ENCODE peak calls at places on chromosomes 11 and 22, in four cellular contexts. I, Z, R and J are unnamed samples.

GRCh38 chr11:1307998-1308744 is 1.3 kb downstream of the TOLLIP start:
- DNase-seq in I (no peak), Z (no peak), R (peak), J (no peak)

GRCh38 chr11:122696662-122697061 is 41.1 kb downstream of the UBASH3B start:
- DNase-seq in I (no peak), Z (no peak), R (no peak), J (no peak)

GRCh38 chr11:101407324-101407723 is 176.5 kb downstream of the TRPC6 start:
- DNase-seq in Z (no peak), R (peak), I (no peak), J (no peak)

GRCh38 chr11:116192509-116193206 is 580.1 kb downstream of the BUD13 start:
- DNase-seq in Z (peak), R (no peak), I (no peak), J (no peak)

GRCh38 chr11:93849751-93850584 is 450 bp downstream of the VSTM5 start:
- DNase-seq in Z (no peak), I (no peak), R (no peak), J (peak)

GRCh38 chr22:38930512-38930911 is 26.9 kb upstream of the APOBEC3A start:
- DNase-seq in Z (no peak), I (no peak), R (no peak), J (no peak)

GRCh38 chr22:49348631-49349030 is 479.0 kb downstream of the BRD1 start:
- DNase-seq in R (no peak), I (no peak), Z (no peak), J (no peak)

GRCh38 chr11:9914064-9914463 is 250.2 kb downstream of the SWAP70 start:
- DNase-seq in Z (no peak), R (no peak), I (no peak), J (no peak)

GRCh38 chr11:66720223-66720898 is 8.7 kb downstream of the SPTBN2 start:
- DNase-seq in R (peak), I (peak), Z (peak), J (peak)

GRCh38 chr11:4038973-4039372 is 55.6 kb upstream of the RRM1 start:
- DNase-seq in Z (no peak), I (no peak), R (peak), J (no peak)

GRCh38 chr11:65425971-65426838 is 3.6 kb downstream of the NEAT1 start:
- DNase-seq in I (no peak), R (peak), Z (no peak), J (no peak)

GRCh38 chr22:24768537-24769374 is 5.8 kb downstream of the PIWIL3 start:
- DNase-seq in I (no peak), Z (peak), R (peak), J (peak)

GRCh38 chr11:62604460-62605130 is 2.9 kb upstream of the MTA2 start:
- DNase-seq in R (no peak), I (no peak), Z (peak), J (peak)

GRCh38 chr11:61021661-61022212 is 50.3 kb downstream of the CD6 start:
- DNase-seq in Z (peak), R (no peak), I (peak), J (peak)

DNA sequence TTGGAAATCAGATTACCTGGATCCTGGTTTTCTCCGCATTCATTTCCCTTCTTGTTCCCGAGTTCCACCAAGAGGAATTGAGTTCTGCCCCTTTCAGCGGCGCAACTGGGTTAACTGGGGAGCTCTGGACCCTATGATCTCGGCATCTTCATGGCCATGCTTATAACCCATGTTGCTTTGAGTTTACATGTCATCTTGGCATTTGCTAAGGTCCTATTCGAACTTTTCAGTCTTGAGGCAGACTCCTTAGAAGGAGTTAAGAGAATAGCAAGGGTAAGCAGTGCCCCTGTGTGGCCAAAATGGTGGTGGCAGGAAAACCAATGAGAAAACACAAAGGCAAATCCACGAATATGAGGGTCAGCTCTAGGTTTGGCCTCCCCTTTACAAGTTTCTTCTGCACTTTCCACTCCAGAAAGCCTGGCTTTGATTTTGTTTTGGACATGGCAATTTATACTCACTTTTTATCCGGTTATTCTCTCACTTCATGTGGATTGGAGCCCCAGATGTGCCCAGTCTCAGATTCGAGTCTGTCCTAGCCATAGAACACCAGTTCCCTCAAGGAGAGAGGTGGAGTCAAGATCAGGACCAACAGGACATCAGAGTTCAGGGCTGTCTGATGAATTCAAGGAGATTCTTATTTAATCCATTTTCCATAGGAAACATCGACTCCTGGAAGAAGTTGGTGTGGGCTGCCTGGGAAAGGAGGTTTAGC is 55.3 kb upstream of the FBXO3 start:
- DNase-seq in I (no peak), Z (peak), R (peak), J (peak)
- H3K9ac ChIP-seq in I (no peak), Z (peak), R (no peak), J (no peak)

GRCh38 chr11:17875908-17876307 is 136.9 kb downstream of the SERGEF start:
- DNase-seq in I (no peak), Z (no peak), R (no peak), J (no peak)
- H3K27ac ChIP-seq in I (no peak), Z (no peak), R (no peak), J (no peak)

DNA sequence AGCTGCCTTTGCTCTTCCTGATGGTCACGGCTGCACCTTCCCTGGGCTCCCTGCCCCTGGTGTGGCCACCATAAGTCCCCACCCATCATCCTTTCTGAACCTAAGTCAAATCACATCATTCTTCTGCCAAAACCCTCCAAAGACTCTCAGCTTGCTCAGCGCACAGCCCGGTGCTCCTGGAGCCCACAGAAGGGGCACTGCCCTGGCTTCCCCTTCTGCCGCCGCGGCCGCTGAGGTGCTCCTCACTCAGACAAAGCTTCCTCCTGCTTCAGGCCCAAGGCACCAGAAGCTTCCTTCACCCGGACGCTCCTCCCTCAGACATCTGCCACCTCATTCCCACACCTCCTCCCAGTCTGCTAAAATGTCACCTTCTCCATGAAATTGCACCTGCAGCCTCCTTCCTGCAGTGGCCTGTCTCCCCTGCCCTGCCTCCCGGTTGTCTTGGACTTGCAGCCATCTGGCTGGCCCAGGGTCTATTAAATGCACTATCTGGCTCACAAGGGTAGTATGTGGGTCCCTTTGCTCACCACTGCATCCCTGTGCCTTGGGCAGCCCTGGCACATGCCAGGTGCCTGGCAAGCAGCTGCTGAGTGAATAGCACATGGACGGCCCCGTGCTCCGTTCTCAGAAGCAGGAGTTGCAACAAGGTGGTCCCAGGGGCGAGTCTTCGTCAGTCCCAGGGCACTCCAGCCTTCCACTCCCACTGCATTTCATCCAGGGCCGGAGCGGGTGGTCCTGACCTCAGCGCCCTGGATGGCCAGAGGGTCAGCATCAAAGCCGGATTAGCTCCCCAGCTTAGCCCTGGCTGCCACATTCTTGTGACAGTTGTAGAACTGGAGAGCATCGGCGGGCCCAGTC is 108.1 kb downstream of the WNT7B start:
- DNase-seq in Z (no peak), R (no peak), I (no peak), J (no peak)
- H4K5ac ChIP-seq in Z (no peak), R (no peak), I (no peak), J (no peak)

DNA sequence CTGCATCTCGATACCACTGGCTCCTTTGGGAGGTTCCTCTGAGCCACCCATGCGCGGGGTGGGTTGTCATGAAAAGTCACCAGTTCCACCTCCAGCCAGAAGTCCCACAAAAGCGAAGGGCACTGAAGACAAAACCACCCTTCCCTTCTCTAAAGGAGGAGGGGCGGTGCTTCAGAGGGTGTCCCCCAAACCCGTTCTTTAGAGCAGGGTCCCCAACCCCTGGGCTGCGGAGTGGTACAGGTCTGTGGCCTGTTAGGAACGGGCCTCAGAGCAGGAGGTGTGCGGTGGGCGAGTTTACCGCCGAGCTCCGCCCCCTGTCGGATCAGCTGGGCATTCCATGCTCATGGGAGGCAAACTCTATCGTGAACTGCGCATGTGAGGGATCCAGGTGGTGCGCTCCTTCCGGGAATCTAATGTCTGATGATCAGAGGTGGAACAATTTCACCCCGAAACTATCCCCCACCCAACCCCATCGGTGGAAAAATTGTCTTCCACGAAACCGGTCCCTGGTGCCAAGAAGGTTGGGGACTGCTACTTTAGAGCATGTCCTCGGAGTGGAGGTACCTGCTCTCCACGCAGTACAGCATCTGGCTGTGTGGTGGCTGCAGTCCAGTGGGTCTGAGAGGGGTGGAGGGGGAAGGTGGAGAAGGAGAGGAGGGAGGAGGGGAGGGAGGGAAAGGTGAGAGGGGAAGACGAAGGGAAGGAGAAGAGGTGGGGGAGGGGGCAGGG is 72.9 kb upstream of the SEPTIN5 start:
- DNase-seq in Z (peak), I (peak), R (no peak), J (peak)
- H3K9ac ChIP-seq in Z (peak), I (no peak), R (no peak), J (no peak)